ENCODE peak calls at places on chromosomes 6 and 20, in seven cellular contexts. V is HTR-8/SVneo; U is myocyte; H is memory B cell; E is stimulated activated CD8-positive, alpha-beta memory T cell treated with anti-CD3 and anti-CD28 coated beads, Interleukin-15, amount 100 ng/mL, for 24 hours; C is activated B cell treated with CpG ODN at 0.5 μM for 24 hours; M is stimulated activated CD4-positive, alpha-beta T cell treated with anti-CD3 and anti-CD28 coated beads, Interleukin-2, amount 100 ng/mL, for 48 hours. N is an unnamed sample.

GRCh38 chr6:105692630-105693212 is 289.8 kb upstream of the PREP start:
- DNase-seq in V (no peak), U (no peak), H (no peak), E (no peak), C (no peak), M (no peak), N (no peak)

GRCh38 chr6:24899647-24900325 is 36.0 kb downstream of the RIPOR2 start:
- DNase-seq in V (no peak), U (no peak), H (no peak), E (no peak), C (no peak), M (no peak), N (no peak)

GRCh38 chr6:100084301-100085161 is 90.5 kb upstream of the MCHR2 start:
- DNase-seq in V (no peak), U (peak), H (no peak), E (no peak), C (no peak), M (no peak), N (no peak)

GRCh38 chr20:5528719-5529256 is 212.0 kb upstream of the PROKR2 start:
- DNase-seq in V (peak), U (peak), H (peak), E (peak), C (peak), M (peak), N (peak)

GRCh38 chr20:35008411-35009342 is 53.0 kb downstream of the MYH7B start:
- DNase-seq in V (no peak), U (no peak), H (no peak), E (no peak), C (no peak), M (no peak), N (no peak)

GRCh38 chr6:150456466-150456865 is 87.7 kb downstream of the IYD start:
- DNase-seq in V (no peak), U (no peak), H (no peak), E (no peak), C (no peak), M (no peak), N (peak)

GRCh38 chr20:25310268-25310920 is 62.5 kb downstream of the PYGB start:
- DNase-seq in V (peak), U (peak), H (no peak), E (no peak), C (no peak), M (peak), N (peak)

GRCh38 chr20:21027569-21027968 is 78.6 kb downstream of the LINC00237 start:
- DNase-seq in V (peak), U (no peak), H (no peak), E (no peak), C (no peak), M (no peak), N (peak)

GRCh38 chr6:44229376-44230033 is 6.1 kb downstream of the SLC29A1 start:
- DNase-seq in V (no peak), U (no peak), H (no peak), E (no peak), C (no peak), M (no peak), N (no peak)

GRCh38 chr6:35267446-35267845 is 7.9 kb downstream of the ZNF76 start:
- DNase-seq in V (no peak), U (no peak), H (no peak), E (no peak), C (no peak), M (no peak), N (no peak)

GRCh38 chr6:138025528-138025941 is 81.7 kb downstream of the PERP start:
- DNase-seq in V (no peak), U (no peak), H (no peak), E (no peak), C (no peak), M (no peak), N (no peak)

GRCh38 chr6:27209659-27210269 is 37.7 kb upstream of the PRSS16 start:
- DNase-seq in V (no peak), U (no peak), H (no peak), E (no peak), C (no peak), M (no peak), N (no peak)

GRCh38 chr6:136890194-136890558 is 31.9 kb upstream of the SLC35D3 start:
- DNase-seq in V (no peak), U (no peak), H (no peak), E (no peak), C (no peak), M (no peak), N (no peak)

GRCh38 chr20:48679603-48680002 is 148.2 kb downstream of the PREX1 start:
- DNase-seq in V (no peak), U (no peak), H (no peak), E (no peak), C (no peak), M (no peak), N (peak)

GRCh38 chr20:6886065-6886729 is 118.7 kb downstream of the BMP2 start:
- DNase-seq in V (no peak), U (no peak), H (no peak), E (no peak), C (no peak), M (no peak), N (peak)

GRCh38 chr6:79775222-79775621 is 144.1 kb downstream of the SH3BGRL2 start:
- DNase-seq in V (no peak), U (no peak), H (no peak), E (no peak), C (no peak), M (no peak), N (no peak)

GRCh38 chr20:58058421-58059140 is 169.9 kb downstream of the ANKRD60 start:
- DNase-seq in V (no peak), U (no peak), H (peak), E (no peak), C (no peak), M (no peak), N (no peak)

GRCh38 chr6:33419580-33420492 is at the start of gene SYNGAP1:
- DNase-seq in V (no peak), U (peak), H (no peak), E (no peak), C (no peak), M (peak), N (no peak)

GRCh38 chr6:113813207-113813606 is 43.9 kb upstream of the MARCKS start:
- DNase-seq in V (peak), U (peak), H (no peak), E (no peak), C (no peak), M (no peak), N (no peak)

GRCh38 chr6:34514112-34514511 is 42.0 kb downstream of the SPDEF start:
- DNase-seq in V (no peak), U (no peak), H (no peak), E (no peak), C (no peak), M (no peak), N (no peak)

GRCh38 chr6:157788180-157788579 is 34.9 kb upstream of the SNX9 start:
- DNase-seq in V (no peak), U (no peak), H (no peak), E (no peak), C (no peak), M (no peak), N (no peak)

GRCh38 chr20:2236266-2236665 is 59.5 kb upstream of the TGM3 start:
- DNase-seq in V (peak), U (no peak), H (no peak), E (no peak), C (no peak), M (no peak), N (no peak)

GRCh38 chr6:161064915-161065314 is 73.3 kb downstream of the MAP3K4 start:
- DNase-seq in V (no peak), U (no peak), H (no peak), E (no peak), C (no peak), M (no peak), N (no peak)

GRCh38 chr6:44456070-44456965 is 68.8 kb downstream of the CDC5L start:
- DNase-seq in V (peak), U (peak), H (no peak), E (no peak), C (no peak), M (peak), N (peak)

GRCh38 chr6:133093957-133094356 is 147.2 kb upstream of the EYA4 start:
- DNase-seq in V (no peak), U (no peak), H (no peak), E (no peak), C (no peak), M (no peak), N (no peak)

N was measured in SJCRH30.